ENCODE peak calls at places on chromosome 13, in seven cellular contexts. P is neuronal stem cell, W is psoas muscle, A is ascending aorta, K is fibroblast of lung, N is A549, H is lung. L is an unnamed sample. For H3K9me3, the result is how much of the 10 kb centered on the place peaks cover.

GRCh38 chr13:98606296-98606695 is 29.4 kb upstream of the STK24 start:
- DNase-seq in H (no peak), N (no peak), W (no peak), A (no peak), P (no peak), K (no peak), L (no peak)

GRCh38 chr13:68023838-68024581 is 793.9 kb upstream of the PCDH9 start:
- DNase-seq in W (no peak), H (no peak), K (no peak), A (no peak), P (no peak), N (no peak), L (no peak)

GRCh38 chr13:51874651-51875050 is 12.9 kb downstream of the CCDC70 start:
- DNase-seq in H (no peak), A (peak), W (no peak), P (no peak), N (no peak), K (no peak), L (peak)

GRCh38 chr13:77751513-77752456 is 54.3 kb downstream of the SLAIN1 start:
- DNase-seq in W (no peak), A (no peak), P (peak), H (no peak), K (peak), N (peak), L (peak)

GRCh38 chr13:38718374-38718773 is 31.5 kb downstream of the FREM2 start:
- DNase-seq in A (no peak), K (no peak), P (no peak), H (no peak), N (no peak), W (no peak), L (no peak)

GRCh38 chr13:64239372-64239771 is 2823.7 kb upstream of the PCDH20 start:
- DNase-seq in H (no peak), K (peak), W (no peak), A (no peak), P (no peak), N (no peak), L (no peak)

GRCh38 chr13:40288259-40288658 is 378.2 kb downstream of the FOXO1 start:
- DNase-seq in H (no peak), A (no peak), K (no peak), W (no peak), N (no peak), P (no peak), L (no peak)

GRCh38 chr13:95181586-95181985 is 119.7 kb downstream of the ABCC4 start:
- DNase-seq in W (no peak), H (no peak), N (no peak), K (no peak), A (no peak), P (no peak), L (no peak)

GRCh38 chr13:51451467-51452390 is 1.1 kb downstream of the INTS6 start:
- DNase-seq in N (peak), H (peak), W (peak), P (peak), A (peak), K (peak), L (peak)

GRCh38 chr13:36509369-36509768 is 77.1 kb downstream of the CCNA1 start:
- DNase-seq in P (no peak), A (no peak), N (no peak), W (no peak), K (no peak), H (no peak), L (peak)

GRCh38 chr13:77779461-77780272 is 82.2 kb downstream of the SLAIN1 start:
- DNase-seq in P (peak), A (no peak), W (no peak), N (peak), H (peak), K (peak), L (peak)

GRCh38 chr13:98557934-98558630 is 18.8 kb downstream of the STK24 start:
- DNase-seq in A (peak), P (no peak), W (no peak), K (no peak), H (no peak), N (no peak), L (no peak)

GRCh38 chr13:99379856-99380255 is 72.7 kb upstream of the GPR183 start:
- DNase-seq in K (no peak), W (no peak), A (no peak), H (no peak), N (no peak), P (no peak), L (no peak)

GRCh38 chr13:51066091-51066831 is 44.8 kb downstream of the C13orf42 start:
- DNase-seq in N (no peak), K (no peak), W (no peak), A (no peak), H (no peak), P (no peak), L (no peak)

GRCh38 chr13:40780822-40781401 is 8.5 kb upstream of the SLC25A15 start:
- DNase-seq in A (no peak), W (no peak), N (peak), H (no peak), K (peak), P (no peak), L (no peak)

GRCh38 chr13:29472317-29472961 is 123.0 kb downstream of the SLC7A1 start:
- DNase-seq in P (no peak), A (peak), H (no peak), N (peak), K (peak), W (no peak), L (peak)

GRCh38 chr13:23871616-23872220 is 17.5 kb downstream of the MIPEP start:
- DNase-seq in A (no peak), W (no peak), K (peak), N (peak), P (no peak), H (no peak), L (no peak)

GRCh38 chr13:26476111-26476743 is 81.3 kb upstream of the WASF3 start:
- DNase-seq in A (no peak), N (no peak), P (no peak), H (no peak), W (peak), K (peak), L (no peak)

GRCh38 chr13:37868691-37869505 is 674 bp downstream of the TRPC4 start:
- DNase-seq in K (peak), W (no peak), N (no peak), A (no peak), H (no peak), P (peak), L (peak)

GRCh38 chr13:43270043-43270830 is 246.9 kb downstream of the DNAJC15 start:
- DNase-seq in W (no peak), N (no peak), A (no peak), H (no peak), K (peak), P (no peak), L (peak)

GRCh38 chr13:23434431-23434830 is 929 bp upstream of the SACS start:
- DNase-seq in W (no peak), H (no peak), K (no peak), A (no peak), P (no peak), N (no peak), L (no peak)

GRCh38 chr13:26423634-26424033 is 133.8 kb upstream of the WASF3 start:
- DNase-seq in K (peak), A (peak), H (no peak), N (no peak), W (peak), P (no peak), L (no peak)

GRCh38 chr13:82606008-82606407 is 1276.3 kb downstream of the SLITRK1 start:
- DNase-seq in N (no peak), K (no peak), P (no peak), H (no peak), A (no peak), W (no peak), L (no peak)

GRCh38 chr13:38630780-38631179 is 56.1 kb upstream of the FREM2 start:
- DNase-seq in P (no peak), H (no peak), N (no peak), A (no peak), K (peak), W (no peak), L (no peak)

GRCh38 chr13:103528437-103528836 is 462.2 kb upstream of the SLC10A2 start:
- DNase-seq in A (no peak), P (no peak), N (no peak), K (no peak), H (no peak), W (no peak), L (no peak)
- H3K9me3 ChIP-seq in A (under half), P (under half), N (under half), K (under half), H (under half), W (under half), L (under half)

GRCh38 chr13:112885782-112886268 is 83.2 kb upstream of the MCF2L start:
- DNase-seq in K (peak), P (peak), H (peak), N (peak), A (peak), W (peak), L (no peak)

GRCh38 chr13:112887557-112887991 is 81.4 kb upstream of the MCF2L start:
- DNase-seq in N (no peak), H (no peak), P (no peak), W (no peak), K (no peak), A (no peak), L (no peak)

GRCh38 chr13:112887151-112887550 is 81.9 kb upstream of the MCF2L start:
- DNase-seq in N (no peak), A (no peak), W (no peak), P (no peak), K (no peak), H (no peak), L (no peak)

GRCh38 chr13:112883241-112883945 is 85.6 kb upstream of the MCF2L start:
- DNase-seq in P (no peak), A (no peak), K (no peak), N (no peak), H (no peak), W (no peak), L (no peak)

DNA sequence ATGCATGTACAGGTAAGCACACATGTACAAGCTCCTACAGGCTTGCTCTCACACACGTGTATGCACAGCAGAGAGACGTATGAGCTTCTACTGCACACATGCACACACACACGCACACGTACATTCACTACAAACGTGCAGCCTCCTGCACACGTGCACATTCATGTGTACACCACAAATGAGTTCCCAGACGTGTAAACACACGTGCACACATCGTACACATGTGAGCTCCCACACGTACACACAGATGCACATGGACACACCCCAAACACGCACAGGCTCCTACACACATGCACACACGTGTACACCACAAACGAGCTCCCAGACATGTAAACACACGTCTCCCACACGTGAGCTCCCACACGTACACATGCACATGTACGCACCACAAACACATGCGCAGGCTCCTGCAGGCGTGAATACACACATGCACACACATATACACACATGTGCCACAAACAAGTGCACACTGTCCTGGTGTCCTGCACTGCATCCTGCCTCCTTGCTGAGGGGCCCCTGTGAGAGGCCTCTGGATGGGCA is 83.7 kb upstream of the MCF2L start:
- DNase-seq in W (no peak), A (no peak), H (no peak), P (no peak), N (no peak), K (no peak), L (no peak)
- H3K4me3 ChIP-seq in W (no peak), A (peak), H (no peak), P (peak), N (no peak), K (no peak), L (no peak)

GRCh38 chr13:49023441-49023840 is 47.7 kb downstream of the FNDC3A start:
- DNase-seq in P (no peak), W (no peak), K (peak), H (no peak), N (peak), A (no peak), L (no peak)
- H3K9me3 ChIP-seq in P (under half), W (under half), K (under half), H (under half), N (under half), A (under half), L (under half)

GRCh38 chr13:105552078-105552477 is 983.4 kb downstream of the EFNB2 start:
- DNase-seq in W (no peak), P (no peak), N (no peak), H (no peak), K (no peak), A (no peak), L (no peak)
- H3K4me3 ChIP-seq in W (no peak), P (no peak), N (no peak), H (no peak), K (no peak), A (no peak), L (no peak)

GRCh38 chr13:102667023-102667422 is 27.8 kb downstream of the METTL21C start:
- DNase-seq in N (no peak), H (no peak), W (no peak), A (no peak), K (no peak), P (no peak), L (no peak)
- H3K9me3 ChIP-seq in N (under half), H (under half), W (under half), A (under half), K (under half), P (half or more), L (under half)

GRCh38 chr13:109156181-109156935 is 526.9 kb downstream of the MYO16 start:
- DNase-seq in W (no peak), K (peak), H (no peak), P (no peak), N (peak), A (peak), L (no peak)
- H3K4me3 ChIP-seq in W (no peak), K (no peak), H (no peak), P (no peak), N (no peak), A (peak), L (no peak)

GRCh38 chr13:110965755-110966134 is 50.9 kb upstream of the ANKRD10 start:
- DNase-seq in K (no peak), H (no peak), P (no peak), N (no peak), W (no peak), A (no peak), L (no peak)
- H3K9me3 ChIP-seq in K (under half), H (under half), P (under half), N (under half), W (under half), A (under half), L (under half)

GRCh38 chr13:93226065-93226622 is 463 bp upstream of the GPC6 start:
- DNase-seq in P (peak), K (no peak), W (no peak), H (no peak), N (no peak), A (no peak), L (no peak)

GRCh38 chr13:93225610-93226009 is 997 bp upstream of the GPC6 start:
- DNase-seq in W (no peak), A (no peak), K (no peak), H (no peak), N (no peak), P (no peak), L (no peak)

GRCh38 chr13:93227906-93228801 is 1.5 kb downstream of the GPC6 start:
- DNase-seq in A (peak), P (peak), W (peak), N (peak), K (peak), H (no peak), L (peak)

GRCh38 chr13:93227280-93227905 is 786 bp downstream of the GPC6 start:
- DNase-seq in K (peak), A (no peak), N (peak), W (peak), H (no peak), P (peak), L (peak)

DNA sequence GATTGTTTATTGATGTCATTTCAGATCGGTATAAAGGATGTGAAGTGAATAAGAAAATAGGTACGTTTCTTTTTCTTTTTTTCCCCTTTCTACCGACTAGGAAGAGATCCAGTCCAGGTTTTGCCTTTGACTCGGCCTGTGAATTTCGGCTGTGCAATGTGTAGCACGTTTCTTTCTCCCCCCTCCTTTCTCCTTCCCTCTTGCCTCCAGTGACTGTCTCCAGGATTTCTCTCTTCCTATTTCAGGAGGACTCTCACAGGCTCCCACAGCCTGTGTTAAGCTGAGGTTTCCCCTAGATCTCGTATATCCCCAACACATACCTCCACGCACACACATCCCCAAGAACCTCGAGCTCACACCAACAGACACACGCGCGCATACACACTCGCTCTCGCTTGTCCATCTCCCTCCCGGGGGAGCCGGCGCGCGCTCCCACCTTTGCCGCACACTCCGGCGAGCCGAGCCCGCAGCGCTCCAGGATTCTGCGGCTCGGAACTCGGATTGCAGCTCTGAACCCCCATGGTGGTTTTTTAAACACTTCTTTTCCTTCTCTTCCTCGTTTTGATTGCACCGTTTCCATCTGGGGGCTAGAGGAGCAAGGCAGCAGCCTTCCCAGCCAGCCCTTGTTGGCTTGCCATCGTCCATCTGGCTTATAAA is at the start of gene GPC6:
- DNase-seq in K (peak), H (no peak), N (peak), A (peak), W (peak), P (peak), L (peak)
- H3K4me3 ChIP-seq in K (peak), H (peak), N (peak), A (peak), W (peak), P (peak), L (peak)

L was measured in HAP-1.